ENCODE peak calls at places on chromosomes 12 and 14, in seven cellular contexts. K, Y, V, O, L, G and Q are unnamed samples.

GRCh38 chr14:103066399-103066798 is 9.1 kb upstream of the CDC42BPB start:
- DNase-seq in K (no peak), Y (no peak), V (no peak), O (peak; percentile 47), L (peak; percentile 18), G (no peak), Q (no peak)

GRCh38 chr14:71582705-71583104 is 349.5 kb upstream of the RGS6 start:
- DNase-seq in K (no peak), Y (peak; percentile 57), V (no peak), O (no peak), L (peak; percentile 90), G (no peak), Q (no peak)

GRCh38 chr12:64707362-64707761 is 51.8 kb downstream of the GNS start:
- DNase-seq in K (no peak), Y (no peak), V (no peak), O (no peak), L (no peak), G (no peak), Q (no peak)

GRCh38 chr12:109718390-109718789 is 4.8 kb downstream of the FAM222A start:
- DNase-seq in K (peak; percentile 75), Y (no peak), V (peak; percentile 97), O (no peak), L (no peak), G (no peak), Q (no peak)

GRCh38 chr14:51535443-51536044 is 116.2 kb upstream of the FRMD6 start:
- DNase-seq in K (no peak), Y (no peak), V (no peak), O (no peak), L (no peak), G (no peak), Q (no peak)

GRCh38 chr14:23376477-23377200 is at the start of gene CMTM5:
- DNase-seq in K (peak; percentile 45), Y (no peak), V (peak; percentile 70), O (no peak), L (no peak), G (no peak), Q (no peak)

GRCh38 chr14:49497725-49498348 is 88.3 kb downstream of the RPS29 start:
- DNase-seq in K (no peak), Y (peak; percentile 81), V (no peak), O (peak; percentile 70), L (peak; percentile 88), G (no peak), Q (no peak)

GRCh38 chr14:95876769-95877490 is at the start of gene TUNAR:
- DNase-seq in K (peak; percentile 72), Y (no peak), V (peak; percentile 79), O (no peak), L (peak; percentile 20), G (no peak), Q (peak; percentile 70)

GRCh38 chr12:52074656-52075408 is 4.7 kb upstream of the SMIM41 start:
- DNase-seq in K (no peak), Y (no peak), V (no peak), O (no peak), L (no peak), G (no peak), Q (no peak)

GRCh38 chr12:98418357-98419075 is 96.9 kb upstream of the TMPO start:
- DNase-seq in K (peak; percentile 55), Y (peak; percentile 94), V (peak; percentile 83), O (no peak), L (peak; percentile 97), G (peak; percentile 97), Q (peak; percentile 89)

GRCh38 chr14:74826574-74826973 is 49.4 kb downstream of the PROX2 start:
- DNase-seq in K (peak; percentile 16), Y (no peak), V (peak; percentile 51), O (no peak), L (no peak), G (no peak), Q (no peak)

GRCh38 chr12:19507823-19508222 is 68.5 kb downstream of the AEBP2 start:
- DNase-seq in K (no peak), Y (peak; percentile 45), V (no peak), O (no peak), L (peak; percentile 61), G (no peak), Q (no peak)

GRCh38 chr12:96242597-96242996 is 48.4 kb downstream of the ELK3 start:
- DNase-seq in K (no peak), Y (no peak), V (no peak), O (no peak), L (no peak), G (peak; percentile 86), Q (peak; percentile 53)

GRCh38 chr14:95265106-95266094 is 54.3 kb downstream of the CLMN start:
- DNase-seq in K (no peak), Y (peak; percentile 99), V (peak; percentile 49), O (peak; percentile 95), L (peak; percentile 99), G (peak; percentile 68), Q (no peak)

GRCh38 chr14:99344051-99344450 is 72.1 kb upstream of the BCL11B start:
- DNase-seq in K (no peak), Y (no peak), V (no peak), O (no peak), L (no peak), G (no peak), Q (no peak)

GRCh38 chr12:71109834-71110233 is 48.0 kb downstream of the TSPAN8 start:
- DNase-seq in K (no peak), Y (no peak), V (no peak), O (no peak), L (no peak), G (no peak), Q (no peak)
- TF ChIP-seq CTCF in K (no peak), Y (no peak), V (no peak), O (no peak), L (no peak), G (no peak), Q (no peak)

GRCh38 chr12:130490674-130491073 is 153.0 kb downstream of the PIWIL1 start:
- DNase-seq in K (no peak), Y (no peak), V (no peak), O (no peak), L (no peak), G (no peak), Q (no peak)

GRCh38 chr12:130493951-130494350 is 156.3 kb downstream of the PIWIL1 start:
- DNase-seq in K (no peak), Y (no peak), V (no peak), O (no peak), L (no peak), G (no peak), Q (no peak)

GRCh38 chr12:130489293-130489692 is 151.6 kb downstream of the PIWIL1 start:
- DNase-seq in K (no peak), Y (no peak), V (no peak), O (no peak), L (no peak), G (no peak), Q (no peak)

GRCh38 chr12:130494736-130495135 is 157.0 kb downstream of the PIWIL1 start:
- DNase-seq in K (no peak), Y (no peak), V (no peak), O (no peak), L (no peak), G (no peak), Q (no peak)

DNA sequence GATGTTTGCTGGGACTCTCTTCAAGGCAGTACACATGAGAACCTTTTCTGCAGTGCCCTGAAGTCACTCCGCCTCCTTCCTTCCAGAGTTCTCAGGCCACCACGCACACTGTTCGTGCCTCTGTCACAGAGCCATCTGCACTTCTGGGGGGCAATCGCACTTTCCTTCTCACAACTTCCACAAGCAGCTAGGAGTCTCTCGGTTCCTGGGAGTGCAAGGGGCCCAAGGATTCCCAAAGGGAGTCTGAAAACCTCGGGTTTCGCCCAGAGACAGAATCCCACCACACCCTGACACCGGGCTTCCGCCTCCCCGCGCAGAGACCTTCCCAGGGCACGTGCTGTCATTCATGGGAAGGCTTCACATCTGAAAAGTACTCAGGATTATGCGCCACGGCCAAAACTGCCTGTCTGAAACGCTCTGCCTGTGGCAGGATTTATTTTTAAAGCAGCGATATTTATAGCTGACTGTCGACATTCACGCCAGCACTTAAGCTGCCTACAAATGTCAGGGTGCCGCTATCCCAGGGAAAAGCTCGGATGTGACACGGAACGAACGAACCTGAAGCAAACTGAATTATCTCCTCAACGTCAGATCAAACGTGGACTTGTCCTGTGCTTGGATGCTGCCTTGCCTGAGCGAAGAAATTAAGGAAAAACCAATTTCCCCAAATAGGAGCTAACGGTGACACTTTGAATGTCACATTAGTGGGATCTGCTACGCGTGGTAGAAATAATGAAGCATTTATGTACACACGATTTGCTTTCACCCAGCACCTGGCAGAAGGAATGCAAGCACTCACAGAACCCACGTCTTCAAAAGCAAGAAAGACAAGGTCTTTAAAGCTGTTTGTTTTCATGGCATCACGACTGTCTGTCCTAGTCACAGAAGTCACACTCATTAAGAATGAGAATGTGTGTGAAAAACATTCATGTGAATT is 154.0 kb downstream of the PIWIL1 start:
- DNase-seq in K (no peak), Y (no peak), V (no peak), O (no peak), L (no peak), G (no peak), Q (no peak)
- TF ChIP-seq CTCF in K (no peak), Y (no peak), V (no peak), O (no peak), L (no peak), G (no peak), Q (no peak)

GRCh38 chr12:123744836-123745235 is 17.3 kb upstream of the DNAH10 start:
- DNase-seq in K (peak; percentile 27), Y (no peak), V (peak; percentile 75), O (no peak), L (no peak), G (peak; percentile 39), Q (no peak)
- TF ChIP-seq CTCF in K (no peak), Y (peak; percentile 10), V (peak; percentile 63), O (peak; percentile 37), L (peak; percentile 4), G (no peak), Q (no peak)

GRCh38 chr12:29638528-29638927 is 141.0 kb upstream of the OVCH1 start:
- DNase-seq in K (no peak), Y (no peak), V (peak; percentile 56), O (no peak), L (no peak), G (no peak), Q (no peak)

GRCh38 chr12:29644536-29645162 is 139.1 kb downstream of the TMTC1 start:
- DNase-seq in K (no peak), Y (no peak), V (no peak), O (no peak), L (no peak), G (no peak), Q (no peak)

GRCh38 chr12:29639893-29640495 is 142.5 kb upstream of the OVCH1 start:
- DNase-seq in K (no peak), Y (peak; percentile 71), V (peak; percentile 68), O (no peak), L (peak; percentile 36), G (no peak), Q (no peak)

DNA sequence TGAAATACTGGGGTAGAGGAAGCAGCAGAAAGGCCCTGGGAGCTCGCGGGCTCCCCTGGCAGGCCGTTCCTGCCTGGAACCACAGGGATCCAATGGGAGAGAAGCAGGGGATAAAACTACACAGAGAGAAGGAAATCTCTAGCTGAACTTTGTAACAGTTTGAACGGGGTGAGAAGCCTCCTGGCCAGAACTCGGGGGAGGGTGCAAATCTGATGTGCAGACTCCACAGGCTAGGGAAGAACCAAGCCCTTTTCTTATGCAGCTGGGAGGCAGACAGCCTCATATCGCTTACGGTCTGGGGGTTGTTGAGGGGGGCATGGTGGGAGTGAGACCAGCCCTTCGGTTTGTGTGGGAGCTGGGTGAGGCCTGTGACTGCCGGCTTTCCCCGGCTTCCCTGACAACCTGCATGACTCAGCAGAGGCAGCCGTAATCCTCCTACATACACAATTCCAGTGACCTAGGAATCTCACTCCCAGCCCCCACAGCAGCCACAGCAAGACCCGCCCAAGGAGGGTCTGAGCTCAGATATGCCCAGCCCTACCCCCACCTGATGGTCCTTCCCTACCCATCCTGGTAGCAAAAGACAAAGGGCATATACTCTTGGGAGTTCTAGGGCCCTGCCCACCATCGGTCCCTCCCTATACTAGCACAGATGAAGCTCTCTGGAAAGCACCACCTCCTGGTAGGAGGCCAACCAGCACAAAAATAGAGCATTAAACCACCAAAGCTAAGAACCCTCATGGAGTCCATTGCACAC is 143.0 kb downstream of the TMTC1 start:
- DNase-seq in K (peak; percentile 16), Y (peak; percentile 87), V (peak; percentile 97), O (peak; percentile 63), L (peak; percentile 86), G (no peak), Q (no peak)
- TF ChIP-seq CTCF in K (no peak), Y (peak; percentile 44), V (peak; percentile 67), O (peak; percentile 54), L (peak; percentile 17), G (no peak), Q (no peak)